ENCODE peak calls at places on chromosomes 13 and 19, in four cellular contexts. Y is substantia nigra, U is AG04450, X is fibroblast of lung. I is an unnamed sample.

GRCh38 chr13:42970824-42971669 is 21.0 kb downstream of the EPSTI1 start:
- DNase-seq in U (no peak), Y (no peak), X (peak), I (peak)

GRCh38 chr19:17104679-17105078 is 29.1 kb downstream of the MYO9B start:
- DNase-seq in U (no peak), Y (no peak), X (no peak), I (no peak)

GRCh38 chr19:45147835-45148676 is 12.7 kb downstream of the NKPD1 start:
- DNase-seq in X (no peak), U (no peak), Y (no peak), I (no peak)

GRCh38 chr13:37382156-37382555 is 216.4 kb downstream of the POSTN start:
- DNase-seq in X (peak), U (no peak), Y (no peak), I (no peak)

GRCh38 chr19:34666958-34667265 is 10.0 kb downstream of the SCGB2B2 start:
- DNase-seq in U (no peak), X (no peak), Y (no peak), I (peak)

GRCh38 chr13:104137416-104137815 is 1071.2 kb upstream of the SLC10A2 start:
- DNase-seq in U (no peak), X (no peak), Y (no peak), I (no peak)

GRCh38 chr19:46288896-46289588 is 7.8 kb upstream of the HIF3A start:
- DNase-seq in U (peak), X (peak), Y (no peak), I (peak)

GRCh38 chr19:46515879-46516350 is 20.2 kb upstream of the PNMA8B start:
- DNase-seq in Y (no peak), X (peak), U (no peak), I (peak)

GRCh38 chr13:30464496-30465351 is 1.0 kb downstream of the HMGB1 start:
- DNase-seq in U (peak), X (peak), Y (peak), I (peak)

GRCh38 chr13:30607908-30608307 is 9.8 kb upstream of the USPL1 start:
- DNase-seq in X (peak), U (no peak), Y (no peak), I (no peak)

GRCh38 chr13:19604306-19604705 is 29.2 kb upstream of the MPHOSPH8 start:
- DNase-seq in X (no peak), Y (no peak), U (no peak), I (no peak)

GRCh38 chr13:27374650-27375049 is 49.8 kb upstream of the GTF3A start:
- DNase-seq in X (peak), Y (peak), U (peak), I (peak)

GRCh38 chr19:57708641-57709354 is at the start of gene ZNF154:
- DNase-seq in U (peak), X (peak), Y (peak), I (no peak)

GRCh38 chr19:46426506-46427162 is 2.1 kb downstream of the PNMA8C start:
- DNase-seq in Y (peak), X (peak), U (peak), I (no peak)

GRCh38 chr19:1992759-1993260 is 22.7 kb downstream of the BTBD2 start:
- DNase-seq in Y (no peak), X (no peak), U (no peak), I (no peak)

GRCh38 chr19:10478476-10478875 is 24.7 kb downstream of the KEAP1 start:
- DNase-seq in Y (no peak), U (no peak), X (no peak), I (no peak)

GRCh38 chr13:29996316-29996715 is 145.9 kb upstream of the UBL3 start:
- DNase-seq in X (no peak), Y (no peak), U (no peak), I (no peak)

GRCh38 chr13:74969419-74969818 is 512.5 kb downstream of the TBC1D4 start:
- DNase-seq in U (no peak), Y (no peak), X (no peak), I (no peak)

GRCh38 chr13:59700281-59700680 is 463.4 kb downstream of the DIAPH3 start:
- DNase-seq in Y (no peak), U (no peak), X (peak), I (no peak)

GRCh38 chr13:113407531-113408393 is 43.8 kb upstream of the GRTP1 start:
- DNase-seq in Y (no peak), X (no peak), U (no peak), I (no peak)
- H3K27ac ChIP-seq in Y (no peak), X (no peak), U (no peak), I (no peak)

GRCh38 chr19:38267780-38268430 is 3.5 kb downstream of the SPINT2 start:
- DNase-seq in U (no peak), Y (no peak), X (no peak), I (no peak)
- H3K27ac ChIP-seq in U (no peak), Y (no peak), X (no peak), I (no peak)

DNA sequence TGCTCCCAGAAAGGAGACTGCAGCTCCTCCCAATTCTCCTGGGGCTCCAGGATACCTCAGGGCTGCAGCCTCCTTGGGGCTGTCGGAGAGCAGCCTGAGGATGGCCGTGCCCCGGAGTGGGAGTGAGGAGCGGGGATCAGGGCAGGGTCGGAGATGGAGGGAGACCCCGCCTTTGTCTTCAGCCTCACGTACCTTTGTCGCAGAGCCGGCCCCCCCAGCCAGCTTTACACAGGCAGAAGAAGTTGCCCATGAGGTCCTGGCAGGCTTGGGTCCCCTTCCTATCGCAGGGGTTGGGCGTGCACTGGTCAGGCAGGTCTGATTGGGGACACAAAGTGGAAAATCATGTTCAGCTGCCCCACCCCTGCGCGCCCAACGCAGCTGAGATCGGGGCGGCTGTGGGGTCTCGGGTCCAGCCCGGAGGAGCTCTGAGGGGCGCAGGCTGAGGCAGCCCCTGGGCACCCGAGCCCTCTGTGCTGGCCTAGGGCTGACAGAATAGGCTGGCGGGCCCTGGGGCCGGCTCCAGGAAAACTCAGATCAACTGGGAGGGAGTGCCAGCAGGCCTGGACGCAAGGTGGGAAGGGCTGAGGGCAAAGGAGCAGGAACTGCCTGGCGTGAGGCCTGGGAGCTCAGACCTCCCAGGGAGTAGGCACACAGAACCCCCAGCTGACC is 24.2 kb downstream of the GAS6 start:
- DNase-seq in U (no peak), X (no peak), Y (peak), I (no peak)
- H3K27ac ChIP-seq in U (peak), X (peak), Y (peak), I (no peak)

GRCh38 chr13:21933001-21933400 is 262.1 kb downstream of the FGF9 start:
- DNase-seq in Y (no peak), U (no peak), X (no peak), I (no peak)
- H3K27ac ChIP-seq in Y (no peak), U (no peak), X (no peak), I (no peak)

DNA sequence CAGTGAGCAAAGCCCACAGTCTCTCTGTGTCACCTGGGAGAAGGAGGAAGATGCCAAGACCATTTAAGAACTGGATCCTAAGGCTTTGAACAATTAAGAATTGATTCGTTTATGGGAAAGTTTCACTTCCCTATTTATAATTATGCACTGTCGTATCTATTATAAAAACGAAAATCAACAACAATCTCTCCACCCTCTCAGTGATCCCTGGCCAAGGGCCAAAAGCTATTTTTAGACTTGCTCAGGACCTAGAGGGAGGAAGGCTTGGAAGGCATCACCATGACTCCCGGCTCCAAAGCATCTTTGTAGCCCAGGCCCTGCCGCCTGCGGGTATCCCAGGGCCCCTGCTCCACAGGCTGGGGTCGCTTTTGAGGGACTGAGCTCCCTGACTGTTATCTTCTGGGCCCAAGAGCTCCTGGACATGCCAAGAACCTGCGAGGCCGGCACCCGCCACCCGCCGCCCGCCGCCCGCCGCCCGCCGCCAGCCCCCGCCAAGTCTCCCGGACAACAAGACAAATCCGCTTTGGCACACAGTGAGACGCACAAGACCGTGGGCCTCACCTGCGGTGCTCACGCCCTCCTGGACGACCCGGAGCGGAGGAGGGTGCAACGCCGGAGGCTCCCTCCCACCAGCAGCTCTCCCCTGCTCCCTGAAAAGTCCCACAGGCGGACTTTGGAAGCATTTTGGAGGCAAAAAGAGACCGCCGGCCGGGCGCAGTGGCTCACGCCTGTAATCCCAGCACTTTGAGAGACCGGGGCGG is 1.2 kb downstream of the RHPN2 start:
- DNase-seq in Y (no peak), X (peak), U (no peak), I (no peak)
- H3K27ac ChIP-seq in Y (no peak), X (no peak), U (no peak), I (no peak)

DNA sequence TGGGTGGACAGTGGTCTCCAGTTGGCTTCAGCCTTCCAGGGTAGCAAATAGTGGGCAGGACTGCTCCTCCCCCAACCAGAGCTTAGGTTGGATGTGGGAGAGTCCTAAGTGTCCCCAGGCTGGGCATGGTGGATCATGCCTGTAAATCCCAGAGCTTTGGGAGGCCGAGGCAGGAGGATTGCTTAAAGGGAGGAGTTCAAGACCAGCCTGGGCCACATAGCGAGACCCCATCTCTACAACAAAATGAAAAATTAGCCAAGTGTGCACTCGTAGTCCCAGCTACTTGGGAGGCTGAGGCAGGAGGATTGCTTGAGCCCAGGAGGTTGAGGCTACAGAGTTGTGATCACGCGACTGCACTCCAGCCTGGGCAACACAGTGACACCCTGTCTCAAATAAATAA is 7.4 kb downstream of the RRAS start:
- DNase-seq in U (no peak), X (no peak), Y (no peak), I (no peak)
- H3K27ac ChIP-seq in U (no peak), X (no peak), Y (no peak), I (no peak)

DNA sequence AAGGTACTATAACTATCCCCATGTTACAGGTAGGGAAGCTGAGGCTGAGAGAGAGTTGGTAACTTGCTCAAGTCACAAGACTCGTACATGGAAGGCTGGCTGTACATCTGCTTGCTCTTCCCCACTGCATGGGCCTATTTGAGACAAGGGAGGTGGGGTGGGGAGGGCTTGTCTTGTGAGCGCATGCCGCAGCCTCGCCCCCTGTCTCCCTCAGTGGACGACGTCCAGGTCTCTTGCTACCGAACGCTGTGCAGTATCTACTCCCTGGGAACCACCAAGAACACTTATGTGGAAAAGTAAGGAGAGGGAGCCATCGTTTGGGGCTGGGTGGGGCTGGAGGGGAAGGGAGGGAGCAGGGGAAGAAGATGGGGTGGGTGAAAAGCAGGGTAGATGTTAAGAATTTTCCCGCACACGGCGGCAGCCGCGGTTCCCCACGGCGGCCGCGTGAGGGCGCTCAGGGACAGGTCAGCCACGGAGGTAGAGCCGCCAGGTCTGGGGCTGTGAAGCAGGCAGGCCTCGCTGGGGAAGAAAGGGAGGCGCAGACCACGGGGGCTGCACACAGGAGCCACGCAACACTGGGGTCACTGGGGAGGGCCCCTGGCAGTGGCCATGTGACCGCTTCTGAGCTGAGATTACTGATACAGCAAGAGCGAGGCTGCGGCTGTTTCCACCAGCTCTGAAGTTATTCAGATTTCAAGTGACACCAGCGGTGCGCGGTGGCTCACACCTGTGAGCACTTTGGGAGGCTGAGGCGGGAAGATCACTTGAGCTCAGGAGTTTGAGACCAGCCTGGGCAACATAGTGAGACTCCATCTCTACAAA is 81.5 kb downstream of the RYR1 start:
- DNase-seq in Y (peak), X (peak), U (peak), I (peak)
- H3K27ac ChIP-seq in Y (no peak), X (no peak), U (no peak), I (no peak)

I was measured in SJSA1.